ENCODE peak calls at places on chromosomes 12 and 14, in five cellular contexts. E is neural progenitor cell, Z is NT2/D1, O is mammary epithelial cell, W is GM23248. Q is an unnamed sample.
A peak's percentile ranks its signal among the peaks of the same experiment; 100 is the strongest.

GRCh38 chr12:132621657-132622435 is 3.3 kb downstream of the P2RX2 start:
- DNase-seq in E (no peak), Z (no peak), O (no peak), W (no peak), Q (no peak)

GRCh38 chr14:89252887-89253532 is 164.0 kb downstream of the FOXN3 start:
- DNase-seq in E (peak; percentile 17), Z (no peak), O (no peak), W (no peak), Q (no peak)

GRCh38 chr14:103931422-103931821 is 3.2 kb downstream of the TDRD9 start:
- DNase-seq in E (no peak), Z (no peak), O (no peak), W (no peak), Q (no peak)

GRCh38 chr12:12275874-12276273 is 9.0 kb upstream of the LRP6 start:
- DNase-seq in E (no peak), Z (no peak), O (no peak), W (no peak), Q (no peak)

GRCh38 chr12:65561798-65562382 is 262.4 kb upstream of the HMGA2 start:
- DNase-seq in E (no peak), Z (no peak), O (peak; percentile 48), W (peak; percentile 36), Q (no peak)

GRCh38 chr12:108069766-108070165 is 59.3 kb upstream of the WSCD2 start:
- DNase-seq in E (no peak), Z (no peak), O (no peak), W (no peak), Q (no peak)

GRCh38 chr12:79983969-79984629 is 49.2 kb upstream of the PPP1R12A start:
- DNase-seq in E (peak; percentile 42), Z (no peak), O (peak; percentile 33), W (peak; percentile 78), Q (peak; percentile 47)

GRCh38 chr12:95820096-95820703 is 29.6 kb upstream of the NTN4 start:
- DNase-seq in E (peak; percentile 50), Z (no peak), O (peak; percentile 41), W (peak; percentile 76), Q (peak; percentile 80)

GRCh38 chr12:30977124-30977523 is 50.6 kb downstream of the TSPAN11 start:
- DNase-seq in E (no peak), Z (no peak), O (no peak), W (no peak), Q (no peak)

GRCh38 chr12:78181544-78182162 is 351.0 kb downstream of the NAV3 start:
- DNase-seq in E (peak; percentile 44), Z (peak; percentile 5), O (peak; percentile 15), W (peak; percentile 41), Q (peak; percentile 68)

GRCh38 chr12:70809887-70810286 is 110.7 kb downstream of the PTPRR start:
- DNase-seq in E (no peak), Z (no peak), O (no peak), W (no peak), Q (no peak)

GRCh38 chr12:50187084-50187900 is 20.1 kb upstream of the CERS5 start:
- DNase-seq in E (no peak), Z (no peak), O (peak; percentile 26), W (peak; percentile 90), Q (peak; percentile 88)

GRCh38 chr12:91804533-91804932 is 341.1 kb downstream of the BTG1 start:
- DNase-seq in E (no peak), Z (no peak), O (peak; percentile 93), W (no peak), Q (no peak)

GRCh38 chr12:69262264-69262974 is 23.1 kb downstream of the CPSF6 start:
- DNase-seq in E (no peak), Z (no peak), O (no peak), W (no peak), Q (no peak)

GRCh38 chr14:56248442-56248841 is 130.2 kb downstream of the PELI2 start:
- DNase-seq in E (no peak), Z (no peak), O (no peak), W (no peak), Q (no peak)
- H3K4me1 ChIP-seq in E (peaks cover 3% of the 10 kb centered on the region), Z (no peaks in the 10 kb centered on the region), O (no peaks in the 10 kb centered on the region), W (peaks cover 14% of the 10 kb centered on the region), Q (peaks cover 11% of the 10 kb centered on the region)

GRCh38 chr12:46499901-46500300 is 127.3 kb upstream of the SLC38A2 start:
- DNase-seq in E (no peak), Z (no peak), O (no peak), W (no peak), Q (no peak)
- H3K9ac ChIP-seq in E (no peak overlapping the region), Z (no peak overlapping the region), O (no peak overlapping the region), W (no peak overlapping the region), Q (no peak overlapping the region)

GRCh38 chr14:67457782-67458181 is 30.7 kb downstream of the TMEM229B start:
- DNase-seq in E (peak; percentile 84), Z (no peak), O (no peak), W (no peak), Q (peak; percentile 8)
- H3K36me3 ChIP-seq in E (no peaks in the 10 kb centered on the region), Z (no peaks in the 10 kb centered on the region), O (no peaks in the 10 kb centered on the region), W (no peaks in the 10 kb centered on the region), Q (no peaks in the 10 kb centered on the region)

GRCh38 chr14:100030441-100031153 is 34.6 kb upstream of the EVL start:
- DNase-seq in E (no peak), Z (no peak), O (peak; percentile 69), W (peak; percentile 95), Q (peak; percentile 77)
- H3K4me1 ChIP-seq in E (no peaks in the 10 kb centered on the region), Z (no peaks in the 10 kb centered on the region), O (peaks cover 38% of the 10 kb centered on the region), W (peaks cover 56% of the 10 kb centered on the region), Q (peaks cover 43% of the 10 kb centered on the region)

GRCh38 chr12:85059594-85059993 is 23.4 kb downstream of the LRRIQ1 start:
- DNase-seq in E (no peak), Z (no peak), O (no peak), W (no peak), Q (no peak)
- H3K9ac ChIP-seq in E (no peak overlapping the region), Z (no peak overlapping the region), O (no peak overlapping the region), W (no peak overlapping the region), Q (no peak overlapping the region)

GRCh38 chr14:68926236-68926635 is 52.9 kb downstream of the ACTN1 start:
- DNase-seq in E (no peak), Z (no peak), O (no peak), W (no peak), Q (no peak)

GRCh38 chr14:68924392-68925158 is 54.5 kb downstream of the ACTN1 start:
- DNase-seq in E (peak; percentile 58), Z (peak; percentile 38), O (no peak), W (no peak), Q (peak; percentile 42)

GRCh38 chr14:68922886-68923285 is 56.2 kb downstream of the ACTN1 start:
- DNase-seq in E (no peak), Z (no peak), O (no peak), W (no peak), Q (no peak)

GRCh38 chr14:68927089-68927488 is 52.0 kb downstream of the ACTN1 start:
- DNase-seq in E (no peak), Z (no peak), O (no peak), W (no peak), Q (no peak)

DNA sequence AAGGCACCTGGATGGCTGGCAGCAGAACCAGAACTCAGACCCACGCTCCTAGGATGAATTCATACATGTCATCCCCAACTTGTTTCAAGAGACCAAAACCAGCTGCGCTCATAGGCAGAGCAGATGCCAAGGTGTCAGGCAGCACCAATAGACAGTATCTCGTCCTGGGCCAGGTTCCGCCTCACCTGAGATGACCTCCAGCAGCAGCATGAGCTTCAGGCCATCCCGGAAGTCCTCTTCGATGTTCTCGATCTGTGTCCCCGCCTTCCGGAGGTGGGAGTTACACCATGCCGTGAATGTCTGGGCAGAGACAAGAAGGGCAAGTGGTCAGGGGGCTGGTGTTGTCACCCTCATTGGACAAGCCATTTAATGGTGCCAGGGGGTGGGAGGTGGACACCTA is 53.7 kb downstream of the ACTN1 start:
- DNase-seq in E (no peak), Z (no peak), O (no peak), W (no peak), Q (no peak)
- H3K36me3 ChIP-seq in E (no peaks in the 10 kb centered on the region), Z (peaks cover 82% of the 10 kb centered on the region), O (peaks cover 29% of the 10 kb centered on the region), W (peaks cover 45% of the 10 kb centered on the region), Q (peaks cover 58% of the 10 kb centered on the region)

GRCh38 chr12:6226002-6226700 is 26.0 kb downstream of the CD9 start:
- DNase-seq in E (no peak), Z (no peak), O (peak; percentile 90), W (peak; percentile 79), Q (peak; percentile 55)
- H3K4me1 ChIP-seq in E (peaks cover 35% of the 10 kb centered on the region), Z (peaks cover 40% of the 10 kb centered on the region), O (peaks cover 93% of the 10 kb centered on the region), W (peaks cover 46% of the 10 kb centered on the region), Q (peaks cover 55% of the 10 kb centered on the region)

GRCh38 chr12:155006-155405 is 59.0 kb downstream of the SLC6A12 start:
- DNase-seq in E (no peak), Z (no peak), O (no peak), W (no peak), Q (no peak)

GRCh38 chr12:153080-153746 is 60.7 kb downstream of the SLC6A12 start:
- DNase-seq in E (peak; percentile 89), Z (peak; percentile 70), O (peak; percentile 36), W (peak; percentile 73), Q (peak; percentile 29)

GRCh38 chr12:154058-154457 is 59.9 kb downstream of the SLC6A12 start:
- DNase-seq in E (no peak), Z (no peak), O (no peak), W (no peak), Q (no peak)

GRCh38 chr12:151579-151978 is 62.4 kb downstream of the SLC6A12 start:
- DNase-seq in E (no peak), Z (no peak), O (no peak), W (no peak), Q (no peak)

GRCh38 chr12:152440-152839 is 61.5 kb downstream of the SLC6A12 start:
- DNase-seq in E (no peak), Z (no peak), O (no peak), W (peak; percentile 47), Q (peak; percentile 33)
- H3K9ac ChIP-seq in E (no peak overlapping the region), Z (no peak overlapping the region), O (no peak overlapping the region), W (no peak overlapping the region), Q (no peak overlapping the region)

GRCh38 chr12:119681139-119681538 is 13.2 kb downstream of the PRKAB1 start:
- DNase-seq in E (no peak), Z (no peak), O (no peak), W (no peak), Q (no peak)
- H3K36me3 ChIP-seq in E (peaks cover 10% of the 10 kb centered on the region), Z (peaks cover 69% of the 10 kb centered on the region), O (peaks cover 27% of the 10 kb centered on the region), W (peaks cover 34% of the 10 kb centered on the region), Q (peaks cover 61% of the 10 kb centered on the region)